ENCODE peak calls at places on chromosome 16, in seven cellular contexts. J, L, Q, K, I, E and P are unnamed samples.

GRCh38 chr16:50797456-50797855 is 55.6 kb downstream of the CYLD start:
- DNase-seq in L (no peak), I (no peak), J (no peak), E (no peak), K (no peak), Q (no peak), P (peak; percentile 9)

GRCh38 chr16:81170824-81171223 is 67.7 kb upstream of the BCO1 start:
- DNase-seq in E (no peak), J (no peak), I (no peak), L (no peak), Q (no peak), K (no peak), P (no peak)

GRCh38 chr16:68985855-68986254 is 119.6 kb upstream of the HAS3 start:
- DNase-seq in L (no peak), E (peak; percentile 48), Q (no peak), I (peak; percentile 28), K (no peak), J (no peak), P (peak; percentile 67)

GRCh38 chr16:50970221-50970620 is 180.8 kb downstream of the SALL1 start:
- DNase-seq in E (no peak), I (no peak), Q (no peak), J (no peak), L (no peak), K (no peak), P (no peak)

GRCh38 chr16:89495121-89495520 is 4.8 kb upstream of the ANKRD11 start:
- DNase-seq in E (peak; percentile 74), L (no peak), K (no peak), Q (no peak), J (no peak), I (no peak), P (peak; percentile 61)

GRCh38 chr16:23155445-23156049 is 6.3 kb upstream of the USP31 start:
- DNase-seq in E (peak; percentile 33), I (peak; percentile 41), L (no peak), Q (peak; percentile 51), K (no peak), J (peak; percentile 45), P (no peak)

GRCh38 chr16:69772560-69773254 is 10.6 kb downstream of the WWP2 start:
- DNase-seq in K (no peak), L (no peak), I (no peak), E (peak; percentile 39), J (no peak), Q (no peak), P (no peak)

GRCh38 chr16:24255446-24256352 is at the start of gene CACNG3:
- DNase-seq in K (no peak), I (peak; percentile 10), E (peak; percentile 9), Q (peak; percentile 42), J (peak; percentile 37), L (no peak), P (peak; percentile 1)

GRCh38 chr16:67150833-67151396 is at the start of gene B3GNT9:
- DNase-seq in K (no peak), J (no peak), E (peak; percentile 80), L (no peak), Q (no peak), I (peak; percentile 65), P (peak; percentile 68)

GRCh38 chr16:15704545-15704987 is 54.5 kb downstream of the NDE1 start:
- DNase-seq in K (peak; percentile 75), I (peak; percentile 75), Q (peak; percentile 63), J (peak; percentile 65), E (peak; percentile 81), L (no peak), P (peak; percentile 70)

GRCh38 chr16:77807-78443 is at the start of gene MPG:
- DNase-seq in Q (peak; percentile 83), J (peak; percentile 88), K (peak; percentile 83), L (no peak), E (peak; percentile 85), I (peak; percentile 77), P (peak; percentile 79)

GRCh38 chr16:16154292-16154951 is 68.9 kb downstream of the ABCC6 start:
- DNase-seq in E (no peak), Q (no peak), K (no peak), I (no peak), L (no peak), J (no peak), P (no peak)

GRCh38 chr16:67936124-67936875 is at the start of gene PSMB10:
- DNase-seq in I (no peak), J (peak; percentile 68), L (no peak), K (no peak), E (peak; percentile 69), Q (no peak), P (peak; percentile 71)

GRCh38 chr16:77383606-77384187 is 51.1 kb downstream of the ADAMTS18 start:
- DNase-seq in K (no peak), Q (no peak), E (no peak), L (no peak), J (no peak), I (no peak), P (no peak)

GRCh38 chr16:31090540-31090939 is 1.8 kb upstream of the PRSS53 start:
- DNase-seq in Q (no peak), E (no peak), I (no peak), K (no peak), L (no peak), J (no peak), P (peak; percentile 73)

GRCh38 chr16:87140211-87141200 is 176.7 kb downstream of the C16orf95 start:
- DNase-seq in Q (no peak), K (no peak), J (no peak), E (no peak), L (no peak), I (no peak), P (no peak)

GRCh38 chr16:69481901-69482341 is 57.5 kb downstream of the CYB5B start:
- DNase-seq in I (no peak), K (peak; percentile 84), Q (peak; percentile 56), E (peak; percentile 92), L (peak; percentile 23), J (no peak), P (peak; percentile 64)

GRCh38 chr16:47613251-47613650 is 152.1 kb downstream of the PHKB start:
- DNase-seq in Q (no peak), J (no peak), L (no peak), I (no peak), K (no peak), E (peak; percentile 11), P (no peak)

GRCh38 chr16:83233153-83233552 is 574.6 kb upstream of the HSBP1 start:
- DNase-seq in L (no peak), I (no peak), K (no peak), Q (no peak), E (peak; percentile 6), J (no peak), P (peak; percentile 36)

GRCh38 chr16:20074089-20074956 is 633 bp upstream of the GPR139 start:
- DNase-seq in Q (no peak), J (no peak), L (no peak), K (no peak), E (no peak), I (no peak), P (no peak)

GRCh38 chr16:22302776-22303363 is 5.7 kb downstream of the POLR3E start:
- DNase-seq in J (no peak), K (no peak), E (no peak), L (no peak), Q (no peak), I (no peak), P (no peak)

GRCh38 chr16:528111-529011 is 849 bp downstream of the CAPN15 start:
- DNase-seq in I (peak; percentile 36), E (peak; percentile 65), J (peak; percentile 37), K (no peak), Q (peak; percentile 59), L (no peak), P (peak; percentile 37)

GRCh38 chr16:85593503-85594195 is 19.5 kb upstream of the GSE1 start:
- DNase-seq in K (no peak), E (no peak), I (no peak), L (no peak), J (no peak), Q (no peak), P (no peak)
- H3K4me3 ChIP-seq in K (no peak overlapping the region), E (no peak overlapping the region), I (no peak overlapping the region), L (no peak overlapping the region), J (no peak overlapping the region), Q (no peak overlapping the region), P (no peak overlapping the region)

GRCh38 chr16:3012828-3013420 is at the start of gene CLDN9:
- DNase-seq in Q (peak; percentile 81), J (no peak), I (no peak), K (peak; percentile 73), L (no peak), E (no peak), P (no peak)
- TF ChIP-seq CTCF in Q (no peak), J (no peak), I (no peak), K (no peak), L (no peak), E (no peak), P (no peak)

GRCh38 chr16:58417035-58417434 is 24.8 kb downstream of the GINS3 start:
- DNase-seq in J (no peak), L (no peak), E (no peak), I (no peak), Q (no peak), K (no peak), P (no peak)

GRCh38 chr16:58418601-58419000 is 26.3 kb downstream of the GINS3 start:
- DNase-seq in E (peak; percentile 43), Q (no peak), L (no peak), I (no peak), K (no peak), J (peak; percentile 50), P (no peak)

GRCh38 chr16:58419241-58420012 is 27.2 kb downstream of the GINS3 start:
- DNase-seq in Q (no peak), K (no peak), L (no peak), I (no peak), J (peak; percentile 97), E (no peak), P (no peak)

GRCh38 chr16:58417600-58417999 is 25.3 kb downstream of the GINS3 start:
- DNase-seq in K (no peak), E (peak; percentile 28), Q (no peak), J (peak; percentile 92), L (no peak), I (no peak), P (no peak)

DNA sequence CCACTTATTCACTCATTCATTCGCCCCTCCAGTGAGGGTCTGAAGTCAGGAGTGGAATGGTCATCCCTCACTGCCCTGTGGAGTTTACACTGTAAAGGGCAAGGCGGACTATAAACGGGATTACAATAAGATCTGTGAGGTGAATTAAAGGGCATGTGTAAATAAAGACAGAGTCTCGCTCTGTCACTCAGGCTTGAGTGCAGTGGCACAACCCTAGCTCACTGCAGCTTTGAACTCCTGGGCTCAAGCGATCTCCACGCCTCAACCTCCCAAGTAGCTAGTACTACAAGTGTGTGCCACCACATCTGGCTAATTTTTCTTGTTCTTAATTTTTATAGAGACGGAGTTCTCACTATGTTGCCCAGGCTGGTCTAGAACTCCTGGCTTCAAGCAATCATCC is 25.8 kb downstream of the GINS3 start:
- DNase-seq in L (no peak), J (peak; percentile 55), Q (no peak), I (no peak), K (no peak), E (no peak), P (no peak)
- H3K4me3 ChIP-seq in L (no peak overlapping the region), J (peak overlapping the region; percentile 51), Q (no peak overlapping the region), I (no peak overlapping the region), K (no peak overlapping the region), E (no peak overlapping the region), P (no peak overlapping the region)

DNA sequence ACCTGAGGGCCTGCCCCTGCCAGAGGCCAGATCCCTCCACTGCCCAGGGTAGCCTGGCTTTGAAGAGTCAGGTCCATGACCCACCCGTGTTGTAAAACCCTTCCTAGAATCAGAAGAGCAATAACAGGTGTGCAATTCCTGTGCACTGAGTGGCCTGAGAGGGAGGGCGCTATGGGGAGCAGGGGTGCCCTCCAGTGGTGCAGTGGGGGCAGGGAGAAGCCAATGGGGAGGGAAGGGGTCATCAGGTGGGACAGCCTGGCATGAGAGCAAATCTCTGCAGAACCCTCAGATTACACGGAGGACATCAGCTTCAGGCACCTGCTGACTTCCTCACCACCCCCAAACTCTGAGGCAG is 72.9 kb upstream of the ZNF469 start:
- DNase-seq in E (no peak), L (no peak), Q (no peak), J (peak; percentile 4), K (no peak), I (no peak), P (no peak)
- TF ChIP-seq CTCF in E (no peak), L (no peak), Q (peak; percentile 19), J (peak; percentile 53), K (no peak), I (no peak), P (peak; percentile 27)